ENCODE peak calls at places on chromosome 15, in nine cellular contexts. One of them, this sample, is unnamed.

GRCh38 chr15:74396445-74397238 is 29.2 kb upstream of the CYP11A1 start:
- DNase-seq in fibroblast of the conjunctiva: no peak
- DNase-seq in body of pancreas: no peak
- DNase-seq in NAMALWA: peak
- DNase-seq in endothelial cell: no peak
- DNase-seq in neural crest cell: no peak
- DNase-seq in T-cell: no peak
- DNase-seq in activated T-cell treated with anti-CD3 and anti-CD28 coated beads, Interleukin-2, amount 50 U/mL, for 72 hours: peak
- DNase-seq in H9: no peak
- DNase-seq in this sample: no peak

GRCh38 chr15:39506146-39506545 is 74.7 kb upstream of the THBS1 start:
- DNase-seq in NAMALWA: no peak
- DNase-seq in activated T-cell treated with anti-CD3 and anti-CD28 coated beads, Interleukin-2, amount 50 U/mL, for 72 hours: no peak
- DNase-seq in H9: no peak
- DNase-seq in T-cell: no peak
- DNase-seq in neural crest cell: no peak
- DNase-seq in body of pancreas: no peak
- DNase-seq in endothelial cell: no peak
- DNase-seq in fibroblast of the conjunctiva: no peak
- DNase-seq in this sample: no peak

GRCh38 chr15:29115093-29115991 is 154.3 kb downstream of the NSMCE3 start:
- DNase-seq in T-cell: no peak
- DNase-seq in body of pancreas: no peak
- DNase-seq in activated T-cell treated with anti-CD3 and anti-CD28 coated beads, Interleukin-2, amount 50 U/mL, for 72 hours: peak
- DNase-seq in fibroblast of the conjunctiva: no peak
- DNase-seq in neural crest cell: peak
- DNase-seq in H9: peak
- DNase-seq in endothelial cell: peak
- DNase-seq in NAMALWA: peak
- DNase-seq in this sample: no peak

GRCh38 chr15:89329329-89330084 is 5.1 kb downstream of the POLG start:
- DNase-seq in H9: no peak
- DNase-seq in fibroblast of the conjunctiva: no peak
- DNase-seq in body of pancreas: no peak
- DNase-seq in neural crest cell: no peak
- DNase-seq in T-cell: no peak
- DNase-seq in endothelial cell: no peak
- DNase-seq in NAMALWA: no peak
- DNase-seq in activated T-cell treated with anti-CD3 and anti-CD28 coated beads, Interleukin-2, amount 50 U/mL, for 72 hours: peak
- DNase-seq in this sample: no peak

GRCh38 chr15:33059184-33059583 is 135.3 kb downstream of the FMN1 start:
- DNase-seq in endothelial cell: no peak
- DNase-seq in H9: no peak
- DNase-seq in neural crest cell: no peak
- DNase-seq in fibroblast of the conjunctiva: no peak
- DNase-seq in NAMALWA: no peak
- DNase-seq in activated T-cell treated with anti-CD3 and anti-CD28 coated beads, Interleukin-2, amount 50 U/mL, for 72 hours: no peak
- DNase-seq in T-cell: no peak
- DNase-seq in body of pancreas: no peak
- DNase-seq in this sample: no peak

GRCh38 chr15:73367624-73368300 is 996 bp downstream of the HCN4 start:
- DNase-seq in endothelial cell: peak
- DNase-seq in neural crest cell: peak
- DNase-seq in activated T-cell treated with anti-CD3 and anti-CD28 coated beads, Interleukin-2, amount 50 U/mL, for 72 hours: no peak
- DNase-seq in H9: no peak
- DNase-seq in NAMALWA: no peak
- DNase-seq in fibroblast of the conjunctiva: no peak
- DNase-seq in body of pancreas: no peak
- DNase-seq in T-cell: no peak
- DNase-seq in this sample: no peak

GRCh38 chr15:98347001-98347400 is 301.3 kb upstream of the IGF1R start:
- DNase-seq in fibroblast of the conjunctiva: no peak
- DNase-seq in neural crest cell: no peak
- DNase-seq in H9: no peak
- DNase-seq in NAMALWA: no peak
- DNase-seq in activated T-cell treated with anti-CD3 and anti-CD28 coated beads, Interleukin-2, amount 50 U/mL, for 72 hours: no peak
- DNase-seq in endothelial cell: no peak
- DNase-seq in T-cell: no peak
- DNase-seq in body of pancreas: no peak
- DNase-seq in this sample: no peak

GRCh38 chr15:99574502-99574901 is 8.7 kb downstream of the MEF2A start:
- DNase-seq in activated T-cell treated with anti-CD3 and anti-CD28 coated beads, Interleukin-2, amount 50 U/mL, for 72 hours: no peak
- DNase-seq in endothelial cell: no peak
- DNase-seq in NAMALWA: no peak
- DNase-seq in fibroblast of the conjunctiva: no peak
- DNase-seq in neural crest cell: no peak
- DNase-seq in body of pancreas: no peak
- DNase-seq in T-cell: no peak
- DNase-seq in H9: no peak
- DNase-seq in this sample: no peak

GRCh38 chr15:74454764-74455500 is 6.0 kb downstream of the UBL7 start:
- DNase-seq in fibroblast of the conjunctiva: no peak
- DNase-seq in activated T-cell treated with anti-CD3 and anti-CD28 coated beads, Interleukin-2, amount 50 U/mL, for 72 hours: no peak
- DNase-seq in T-cell: no peak
- DNase-seq in NAMALWA: no peak
- DNase-seq in neural crest cell: no peak
- DNase-seq in endothelial cell: no peak
- DNase-seq in body of pancreas: no peak
- DNase-seq in H9: no peak
- DNase-seq in this sample: no peak

GRCh38 chr15:68503791-68504720 is 72.1 kb upstream of the ITGA11 start:
- DNase-seq in activated T-cell treated with anti-CD3 and anti-CD28 coated beads, Interleukin-2, amount 50 U/mL, for 72 hours: no peak
- DNase-seq in T-cell: no peak
- DNase-seq in neural crest cell: no peak
- DNase-seq in endothelial cell: no peak
- DNase-seq in fibroblast of the conjunctiva: no peak
- DNase-seq in H9: peak
- DNase-seq in body of pancreas: no peak
- DNase-seq in NAMALWA: no peak
- DNase-seq in this sample: no peak

GRCh38 chr15:101625169-101625568 is 27.0 kb downstream of the TM2D3 start:
- DNase-seq in NAMALWA: no peak
- DNase-seq in activated T-cell treated with anti-CD3 and anti-CD28 coated beads, Interleukin-2, amount 50 U/mL, for 72 hours: no peak
- DNase-seq in endothelial cell: no peak
- DNase-seq in neural crest cell: no peak
- DNase-seq in fibroblast of the conjunctiva: no peak
- DNase-seq in T-cell: no peak
- DNase-seq in H9: no peak
- DNase-seq in body of pancreas: no peak
- DNase-seq in this sample: no peak

GRCh38 chr15:37134699-37135131 is 34.4 kb upstream of the MEIS2 start:
- DNase-seq in T-cell: no peak
- DNase-seq in H9: no peak
- DNase-seq in endothelial cell: no peak
- DNase-seq in body of pancreas: peak
- DNase-seq in activated T-cell treated with anti-CD3 and anti-CD28 coated beads, Interleukin-2, amount 50 U/mL, for 72 hours: no peak
- DNase-seq in NAMALWA: peak
- DNase-seq in neural crest cell: no peak
- DNase-seq in fibroblast of the conjunctiva: peak
- DNase-seq in this sample: no peak

GRCh38 chr15:39358441-39359041 is 222.3 kb upstream of the THBS1 start:
- DNase-seq in neural crest cell: no peak
- DNase-seq in H9: no peak
- DNase-seq in T-cell: no peak
- DNase-seq in body of pancreas: peak
- DNase-seq in activated T-cell treated with anti-CD3 and anti-CD28 coated beads, Interleukin-2, amount 50 U/mL, for 72 hours: peak
- DNase-seq in endothelial cell: no peak
- DNase-seq in NAMALWA: no peak
- DNase-seq in fibroblast of the conjunctiva: no peak
- DNase-seq in this sample: no peak

GRCh38 chr15:96767703-96768434 is 437.4 kb downstream of the NR2F2 start:
- DNase-seq in fibroblast of the conjunctiva: no peak
- DNase-seq in activated T-cell treated with anti-CD3 and anti-CD28 coated beads, Interleukin-2, amount 50 U/mL, for 72 hours: no peak
- DNase-seq in T-cell: no peak
- DNase-seq in body of pancreas: no peak
- DNase-seq in neural crest cell: no peak
- DNase-seq in NAMALWA: no peak
- DNase-seq in H9: no peak
- DNase-seq in endothelial cell: no peak
- DNase-seq in this sample: no peak

GRCh38 chr15:90586948-90587347 is 57.2 kb downstream of the CRTC3 start:
- DNase-seq in fibroblast of the conjunctiva: no peak
- DNase-seq in activated T-cell treated with anti-CD3 and anti-CD28 coated beads, Interleukin-2, amount 50 U/mL, for 72 hours: no peak
- DNase-seq in T-cell: no peak
- DNase-seq in NAMALWA: no peak
- DNase-seq in endothelial cell: no peak
- DNase-seq in neural crest cell: no peak
- DNase-seq in body of pancreas: no peak
- DNase-seq in H9: no peak
- DNase-seq in this sample: no peak